ENCODE peak calls at places on chromosomes 1 and 21, in eight cellular contexts. I is pancreas; N is IMR-90; U is activated CD4-positive, alpha-beta T cell treated with anti-CD3 and anti-CD28 coated beads, Interleukin-2, amount 10 ng/mL, durations not matched to agents 24 days and 14 days; A is AG09319; V is cerebellum; M is GM18507; T is CD4-positive, CD25-positive, alpha-beta regulatory T cell. W is an unnamed sample.
A peak's percentile ranks its signal among the peaks of the same experiment; 100 is the strongest.

GRCh38 chr1:151196292-151196800 is 2.0 kb upstream of the PIP5K1A start:
- DNase-seq in V (peak; percentile 84), A (peak; percentile 66), M (no peak), I (no peak), T (peak; percentile 73), N (peak; percentile 85), U (peak; percentile 89), W (no peak)

GRCh38 chr1:21853130-21853424 is 41.0 kb downstream of the LDLRAD2 start:
- DNase-seq in A (no peak), N (no peak), I (no peak), T (no peak), U (no peak), V (no peak), M (no peak), W (no peak)

GRCh38 chr1:95716097-95716496 is 482.1 kb downstream of the RWDD3 start:
- DNase-seq in M (no peak), T (no peak), V (no peak), N (no peak), A (no peak), I (no peak), U (no peak), W (no peak)

GRCh38 chr1:205748398-205749093 is 1.4 kb downstream of the NUCKS1 start:
- DNase-seq in V (peak; percentile 36), M (no peak), T (peak; percentile 45), N (peak; percentile 79), U (peak; percentile 77), A (peak; percentile 29), I (no peak), W (no peak)

GRCh38 chr1:59997479-59997878 is 70.9 kb upstream of the CYP2J2 start:
- DNase-seq in N (no peak), M (no peak), A (no peak), U (no peak), V (no peak), I (no peak), T (no peak), W (no peak)

GRCh38 chr1:31666290-31666963 is 21.8 kb upstream of the PEF1 start:
- DNase-seq in U (no peak), A (peak; percentile 7), T (no peak), M (no peak), V (no peak), I (no peak), N (peak; percentile 46), W (no peak)

GRCh38 chr1:178031856-178032320 is 62.0 kb upstream of the RASAL2 start:
- DNase-seq in A (peak; percentile 89), V (no peak), I (peak; percentile 85), U (peak; percentile 69), N (peak; percentile 93), M (peak; percentile 20), T (peak; percentile 18), W (peak; percentile 82)

GRCh38 chr1:87805661-87806376 is 477.1 kb downstream of the LMO4 start:
- DNase-seq in N (peak; percentile 74), M (no peak), I (no peak), V (no peak), A (peak; percentile 16), T (no peak), U (no peak), W (no peak)

GRCh38 chr21:25963186-25963585 is 207.4 kb downstream of the APP start:
- DNase-seq in U (no peak), N (peak; percentile 34), I (no peak), T (no peak), V (no peak), A (no peak), M (no peak), W (no peak)

GRCh38 chr1:99239690-99240089 is 24.6 kb upstream of the PLPPR4 start:
- DNase-seq in M (no peak), N (no peak), V (no peak), U (no peak), A (no peak), T (no peak), I (no peak), W (no peak)

GRCh38 chr1:11918779-11919519 is 7.3 kb downstream of the KIAA2013 start:
- DNase-seq in M (no peak), T (no peak), A (no peak), U (no peak), N (peak; percentile 88), I (no peak), V (peak; percentile 51), W (no peak)

GRCh38 chr1:119188926-119189325 is 48.5 kb upstream of the WARS2 start:
- DNase-seq in N (peak; percentile 41), I (no peak), T (no peak), U (no peak), V (no peak), M (no peak), A (peak; percentile 54), W (no peak)

GRCh38 chr1:29171089-29171488 is 10.6 kb downstream of the SRSF4 start:
- DNase-seq in A (no peak), T (no peak), M (no peak), N (no peak), V (no peak), I (no peak), U (no peak), W (no peak)

GRCh38 chr1:154190550-154190949 is 1.4 kb downstream of the TPM3 start:
- DNase-seq in T (no peak), A (no peak), U (no peak), N (peak; percentile 50), V (no peak), M (no peak), I (no peak), W (no peak)

GRCh38 chr1:93701619-93702018 is 20.0 kb upstream of the BCAR3 start:
- DNase-seq in U (no peak), T (no peak), I (no peak), M (no peak), V (no peak), N (peak; percentile 99), A (peak; percentile 83), W (no peak)

GRCh38 chr1:94083653-94084052 is 37.3 kb downstream of the ABCA4 start:
- DNase-seq in T (no peak), N (no peak), M (no peak), I (no peak), U (no peak), A (no peak), V (peak; percentile 77), W (no peak)

GRCh38 chr1:208149776-208150514 is 94.2 kb downstream of the PLXNA2 start:
- DNase-seq in U (no peak), N (no peak), A (no peak), T (no peak), M (no peak), V (no peak), I (peak; percentile 68), W (no peak)

GRCh38 chr1:71930526-71930925 is 351.8 kb downstream of the NEGR1 start:
- DNase-seq in N (peak; percentile 23), I (no peak), M (no peak), T (no peak), V (no peak), U (no peak), A (no peak), W (no peak)

GRCh38 chr1:14263207-14263606 is 335.3 kb upstream of the KAZN start:
- DNase-seq in U (no peak), N (no peak), M (no peak), T (no peak), A (no peak), V (no peak), I (no peak), W (no peak)

GRCh38 chr1:1703796-1704195 is 11.2 kb upstream of the SLC35E2B start:
- DNase-seq in I (no peak), A (no peak), M (no peak), V (no peak), T (no peak), U (peak; percentile 55), N (no peak), W (no peak)

GRCh38 chr1:179883739-179884138 is 1.7 kb downstream of the TOR1AIP1 start:
- DNase-seq in N (peak; percentile 42), U (peak; percentile 87), M (no peak), V (no peak), T (peak; percentile 87), A (no peak), I (no peak), W (no peak)

GRCh38 chr1:211339631-211340041 is 13.0 kb downstream of the TRAF5 start:
- DNase-seq in A (no peak), T (peak; percentile 56), I (no peak), N (no peak), V (no peak), U (no peak), M (no peak), W (no peak)

GRCh38 chr1:178690496-178690895 is 34.5 kb upstream of the RALGPS2 start:
- DNase-seq in T (no peak), I (no peak), M (no peak), N (no peak), A (no peak), V (no peak), U (no peak), W (no peak)

GRCh38 chr1:37471345-37472231 is 2.8 kb upstream of the ZC3H12A start:
- DNase-seq in U (no peak), T (no peak), N (peak; percentile 90), A (no peak), I (peak; percentile 78), V (peak; percentile 73), M (no peak), W (peak; percentile 77)

GRCh38 chr1:160124709-160125478 is 9.3 kb downstream of the ATP1A2 start:
- DNase-seq in A (no peak), V (no peak), U (no peak), I (no peak), T (no peak), N (peak; percentile 89), M (no peak), W (no peak)

GRCh38 chr1:153647375-153647714 is 11.2 kb upstream of the SNAPIN start:
- DNase-seq in V (no peak), T (no peak), M (no peak), I (no peak), A (no peak), U (no peak), N (no peak), W (no peak)

GRCh38 chr1:212470059-212470458 is 37.3 kb downstream of the NENF start:
- DNase-seq in M (no peak), V (peak; percentile 11), T (no peak), A (peak; percentile 94), U (no peak), I (no peak), N (peak; percentile 99), W (no peak)

GRCh38 chr1:24745711-24746582 is 700 bp downstream of the CLIC4 start:
- DNase-seq in I (peak; percentile 81), N (peak; percentile 66), T (no peak), U (peak; percentile 81), V (no peak), M (no peak), A (peak; percentile 44), W (peak; percentile 66)

GRCh38 chr1:13616234-13616633 is 32.6 kb downstream of the PDPN start:
- DNase-seq in V (no peak), U (no peak), I (no peak), A (no peak), T (no peak), N (peak; percentile 12), M (no peak), W (no peak)

GRCh38 chr1:206963740-206964139 is 6.5 kb downstream of the FCAMR start:
- DNase-seq in A (no peak), N (no peak), U (no peak), V (no peak), T (no peak), M (no peak), I (no peak), W (no peak)

GRCh38 chr1:50981741-50982140 is 11.7 kb downstream of the CDKN2C start:
- DNase-seq in M (no peak), V (no peak), T (no peak), N (no peak), A (no peak), U (no peak), I (no peak), W (no peak)

GRCh38 chr1:91844862-91845528 is 41.0 kb downstream of the TGFBR3 start:
- DNase-seq in T (no peak), N (peak; percentile 94), A (peak; percentile 91), I (no peak), V (no peak), M (no peak), U (no peak), W (no peak)

GRCh38 chr1:179310721-179311120 is 17.1 kb downstream of the SOAT1 start:
- DNase-seq in U (no peak), A (no peak), V (no peak), M (no peak), N (peak; percentile 96), T (no peak), I (no peak), W (no peak)

GRCh38 chr1:37752583-37753471 is 12.1 kb downstream of the EPHA10 start:
- DNase-seq in A (no peak), V (peak; percentile 27), N (no peak), T (peak; percentile 22), I (peak; percentile 79), M (no peak), U (peak; percentile 74), W (no peak)

W was measured in lower lobe of right lung.